ENCODE peak calls at places on chromosome 4, in seven cellular contexts. R is IMR-90, Z is mesendoderm, X is H9, D is mesenchymal stem cell, J is trophoblast cell, F is H1. U is an unnamed sample.

GRCh38 chr4:76830612-76831474 is 67.1 kb downstream of the SOWAHB start:
- DNase-seq in R (peak; percentile 92), Z (peak; percentile 70), X (no peak), D (peak; percentile 97), J (no peak), F (peak; percentile 50), U (peak; percentile 20)

GRCh38 chr4:147787204-147787603 is 55.3 kb downstream of the ARHGAP10 start:
- DNase-seq in R (peak; percentile 68), Z (peak; percentile 41), X (no peak), D (peak; percentile 29), J (no peak), F (no peak), U (no peak)

GRCh38 chr4:170776983-170777382 is 687.2 kb upstream of the AADAT start:
- DNase-seq in R (no peak), Z (no peak), X (no peak), D (no peak), J (no peak), F (no peak), U (no peak)

GRCh38 chr4:83334425-83335241 is at the start of gene HPSE:
- DNase-seq in R (peak; percentile 21), Z (peak; percentile 81), X (peak; percentile 93), D (peak; percentile 56), J (peak; percentile 31), F (peak; percentile 92), U (peak; percentile 35)

GRCh38 chr4:145933134-145933533 is 5.5 kb downstream of the ZNF827 start:
- DNase-seq in R (peak; percentile 45), Z (no peak), X (no peak), D (no peak), J (no peak), F (no peak), U (no peak)

GRCh38 chr4:149914521-149915115 is 99.0 kb upstream of the IQCM start:
- DNase-seq in R (peak; percentile 68), Z (peak; percentile 64), X (peak; percentile 62), D (peak; percentile 71), J (peak; percentile 32), F (peak; percentile 74), U (peak; percentile 38)

GRCh38 chr4:73067971-73068394 is 1.5 kb downstream of the COX18 start:
- DNase-seq in R (peak; percentile 12), Z (no peak), X (no peak), D (no peak), J (no peak), F (no peak), U (no peak)

GRCh38 chr4:152534541-152535231 is 1.2 kb downstream of the FBXW7 start:
- DNase-seq in R (no peak), Z (peak; percentile 60), X (peak; percentile 35), D (peak; percentile 43), J (peak; percentile 31), F (peak; percentile 58), U (no peak)

GRCh38 chr4:2913168-2913567 is 50.0 kb downstream of the NOP14 start:
- DNase-seq in R (no peak), Z (no peak), X (no peak), D (no peak), J (no peak), F (no peak), U (no peak)

GRCh38 chr4:26028793-26029511 is 114.9 kb downstream of the SMIM20 start:
- DNase-seq in R (peak; percentile 58), Z (peak; percentile 88), X (peak; percentile 95), D (peak; percentile 53), J (peak; percentile 39), F (peak; percentile 91), U (peak; percentile 58)

GRCh38 chr4:105453550-105454201 is 20.2 kb downstream of the PPA2 start:
- DNase-seq in R (no peak), Z (peak; percentile 59), X (no peak), D (no peak), J (no peak), F (no peak), U (no peak)

GRCh38 chr4:137700072-137700471 is 167.8 kb upstream of the PCDH18 start:
- DNase-seq in R (peak; percentile 71), Z (no peak), X (no peak), D (no peak), J (no peak), F (no peak), U (no peak)

GRCh38 chr4:41496980-41497379 is 41.0 kb upstream of the LIMCH1 start:
- DNase-seq in R (no peak), Z (no peak), X (no peak), D (no peak), J (no peak), F (no peak), U (no peak)

GRCh38 chr4:24912252-24913098 is at the start of gene CCDC149:
- DNase-seq in R (peak; percentile 57), Z (peak; percentile 89), X (peak; percentile 86), D (peak; percentile 64), J (peak; percentile 47), F (peak; percentile 79), U (peak; percentile 51)

GRCh38 chr4:25118096-25118495 is 42.2 kb downstream of the SEPSECS start:
- DNase-seq in R (no peak), Z (no peak), X (no peak), D (no peak), J (peak; percentile 77), F (no peak), U (no peak)

GRCh38 chr4:175470141-175470540 is 341.9 kb downstream of the GPM6A start:
- DNase-seq in R (peak; percentile 15), Z (peak; percentile 72), X (no peak), D (no peak), J (no peak), F (no peak), U (no peak)

GRCh38 chr4:41611881-41612871 is 74.2 kb downstream of the LIMCH1 start:
- DNase-seq in R (peak; percentile 8), Z (peak; percentile 69), X (peak; percentile 36), D (peak; percentile 55), J (peak; percentile 83), F (no peak), U (peak; percentile 52)

GRCh38 chr4:26325191-26325590 is 4.4 kb downstream of the RBPJ start:
- DNase-seq in R (peak; percentile 67), Z (peak; percentile 89), X (no peak), D (peak; percentile 66), J (no peak), F (no peak), U (no peak)

GRCh38 chr4:100681289-100681688 is 163.5 kb upstream of the EMCN start:
- DNase-seq in R (no peak), Z (no peak), X (no peak), D (no peak), J (no peak), F (no peak), U (no peak)

GRCh38 chr4:162056947-162057346 is 106.9 kb downstream of the FSTL5 start:
- DNase-seq in R (no peak), Z (peak; percentile 13), X (no peak), D (no peak), J (no peak), F (no peak), U (no peak)

DNA sequence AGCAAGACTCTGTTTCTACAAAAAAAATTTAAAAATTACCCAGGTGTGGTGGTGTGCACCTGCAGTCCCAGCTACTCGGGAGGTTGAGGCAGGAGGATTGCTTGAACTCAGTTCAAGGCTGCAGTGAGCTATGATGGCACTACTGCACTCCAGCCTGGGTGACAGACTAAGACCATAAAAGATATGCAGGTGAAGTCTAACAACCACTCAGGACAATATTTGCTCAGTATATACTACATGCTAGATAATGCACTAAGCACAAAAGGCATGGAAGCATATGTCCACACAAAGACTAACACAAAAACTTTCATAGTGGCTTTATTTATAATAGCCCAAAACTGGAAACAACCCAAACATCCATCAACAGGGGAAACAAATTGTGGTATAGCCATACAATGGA is 57.7 kb upstream of the TXK start:
- DNase-seq in R (no peak), Z (no peak), X (no peak), D (no peak), J (no peak), F (no peak), U (no peak)
- H3K4ac ChIP-seq in R (no peak overlapping the region), Z (no peak overlapping the region), X (no peak overlapping the region), D (no peak overlapping the region), J (no peak overlapping the region), F (no peak overlapping the region), U (no peak overlapping the region)

DNA sequence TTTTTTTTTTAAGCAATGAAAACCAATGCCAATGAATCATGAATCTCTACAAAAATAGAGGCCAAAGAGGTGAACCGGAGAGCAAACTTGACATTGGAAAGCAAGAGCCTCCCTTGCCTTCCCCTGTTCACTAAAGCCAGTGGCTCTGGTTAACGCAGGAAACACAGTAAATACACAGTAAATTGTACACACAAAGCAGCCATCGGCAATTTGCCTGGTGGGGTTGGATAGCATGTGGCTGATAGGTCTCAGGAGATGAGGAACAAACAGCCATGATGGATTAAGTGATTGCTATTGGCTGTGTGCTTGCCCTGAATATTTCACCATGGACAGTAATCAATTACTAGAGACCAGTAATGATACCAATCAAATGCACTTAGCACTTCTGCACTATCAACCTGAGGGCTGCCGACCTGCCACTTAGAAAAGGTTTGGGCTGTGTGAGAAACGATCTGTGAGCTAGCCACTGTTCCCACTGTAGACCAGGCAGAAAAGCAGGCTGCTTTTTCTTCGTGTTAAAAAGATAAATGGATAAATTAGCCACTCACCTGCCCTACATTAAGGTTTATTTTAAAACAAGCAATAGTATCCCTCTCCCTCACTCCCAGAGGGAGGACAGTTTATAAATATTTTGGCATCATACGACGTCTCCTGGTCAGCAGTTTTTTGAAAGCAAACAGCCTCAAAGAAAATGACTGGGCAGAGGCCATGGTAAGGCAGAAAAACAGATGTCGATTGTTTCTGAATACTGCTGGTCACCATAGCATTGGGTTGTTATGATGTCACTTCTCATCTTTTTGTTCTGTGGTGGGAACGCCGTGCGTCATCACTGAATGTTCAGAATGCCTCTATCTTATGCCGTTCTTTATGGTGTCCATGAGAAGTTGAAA is 167.1 kb downstream of the MAML3 start:
- DNase-seq in R (peak; percentile 28), Z (no peak), X (no peak), D (no peak), J (peak; percentile 49), F (no peak), U (no peak)
- H3K27me3 ChIP-seq in R (no peaks in the 10 kb centered on the region), Z (no peaks in the 10 kb centered on the region), X (no peaks in the 10 kb centered on the region), D (no peaks in the 10 kb centered on the region), J (no peaks in the 10 kb centered on the region), F (no peaks in the 10 kb centered on the region), U (no peaks in the 10 kb centered on the region)

DNA sequence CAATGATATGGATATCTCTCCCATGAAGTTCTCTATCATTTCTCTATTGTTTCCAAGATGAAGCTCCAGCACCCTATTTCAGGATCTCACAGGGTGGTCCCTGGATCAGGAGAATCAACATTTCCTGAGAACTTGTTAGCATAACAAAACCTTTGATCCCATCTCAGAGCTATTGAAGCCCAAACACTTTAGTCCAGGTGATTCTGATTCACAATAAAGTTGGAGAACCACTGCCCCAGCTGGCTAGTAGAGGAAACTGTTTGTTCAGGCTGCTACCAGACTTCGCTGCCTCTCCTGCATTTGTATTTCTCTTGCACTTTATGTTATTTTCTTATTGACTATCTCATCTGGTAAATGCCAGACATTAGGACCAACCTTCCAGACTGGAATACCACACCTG is 65.4 kb downstream of the CEP44 start:
- DNase-seq in R (no peak), Z (peak; percentile 26), X (no peak), D (no peak), J (no peak), F (no peak), U (no peak)
- H2BK5ac ChIP-seq in R (no peak overlapping the region), Z (no peak overlapping the region), X (no peak overlapping the region), D (no peak overlapping the region), J (no peak overlapping the region), F (no peak overlapping the region), U (no peak overlapping the region)

DNA sequence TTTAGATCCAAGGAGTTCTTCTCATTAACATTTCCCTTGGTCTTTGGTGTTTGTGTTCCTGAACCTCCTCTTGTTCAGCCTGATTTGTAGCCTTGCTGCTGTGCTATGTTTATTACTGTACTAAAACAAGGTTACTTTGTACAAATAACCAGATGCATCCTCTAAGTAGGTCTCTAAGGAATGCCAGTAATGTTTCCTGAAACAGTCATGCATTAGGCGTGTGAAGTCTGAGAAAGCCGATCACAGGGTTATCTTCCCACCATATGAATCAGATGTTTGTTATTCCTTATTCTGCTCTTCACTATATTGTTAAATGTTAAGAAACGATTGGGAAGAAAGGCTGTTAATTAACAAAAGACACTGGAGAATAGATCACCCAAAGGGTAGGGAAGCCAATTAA is 66.9 kb downstream of the GALNTL6 start:
- DNase-seq in R (peak; percentile 0), Z (peak; percentile 46), X (no peak), D (peak; percentile 90), J (peak; percentile 34), F (no peak), U (no peak)
- H3K4ac ChIP-seq in R (no peak overlapping the region), Z (no peak overlapping the region), X (no peak overlapping the region), D (no peak overlapping the region), J (no peak overlapping the region), F (no peak overlapping the region), U (no peak overlapping the region)